ENCODE peak calls at places on chromosome 20, in ten cellular contexts. G, T, O, V, F, Z, E, J, S and A are unnamed samples.

GRCh38 chr20:50053790-50054547 is 59.0 kb downstream of the UBE2V1 start:
- DNase-seq in V (no peak), O (no peak), E (no peak), F (no peak), J (no peak), S (no peak), Z (no peak), G (no peak), T (no peak), A (no peak)

GRCh38 chr20:39851459-39851858 is 837.6 kb downstream of the MAFB start:
- DNase-seq in G (no peak), E (peak; percentile 88), O (no peak), V (no peak), J (no peak), T (no peak), S (no peak), F (no peak), Z (no peak), A (no peak)

GRCh38 chr20:44897133-44897532 is 11.6 kb downstream of the YWHAB start:
- DNase-seq in F (no peak), Z (no peak), O (no peak), S (no peak), T (no peak), G (no peak), E (no peak), V (no peak), J (no peak), A (no peak)

GRCh38 chr20:2759603-2760360 is 40.6 kb downstream of the CPXM1 start:
- DNase-seq in E (no peak), J (no peak), Z (no peak), F (peak; percentile 19), O (no peak), V (no peak), S (peak; percentile 60), T (no peak), G (no peak), A (no peak)

GRCh38 chr20:14918981-14919380 is 581.6 kb upstream of the FLRT3 start:
- DNase-seq in T (no peak), F (no peak), Z (no peak), E (no peak), J (no peak), V (no peak), G (no peak), O (no peak), S (no peak), A (no peak)

GRCh38 chr20:625360-625932 is 15.3 kb upstream of the TCF15 start:
- DNase-seq in S (no peak), T (no peak), E (no peak), Z (no peak), F (no peak), V (no peak), G (no peak), J (no peak), O (peak; percentile 91), A (no peak)

GRCh38 chr20:59044295-59044694 is 1.7 kb upstream of the PRELID3B start:
- DNase-seq in S (no peak), T (no peak), J (no peak), G (no peak), V (peak; percentile 5), F (no peak), O (no peak), Z (no peak), E (no peak), A (no peak)

GRCh38 chr20:3353646-3354045 is 53.8 kb downstream of the DNAAF9 start:
- DNase-seq in J (no peak), O (no peak), G (no peak), V (no peak), Z (no peak), S (no peak), T (no peak), F (no peak), E (no peak), A (no peak)

GRCh38 chr20:61990484-61990883 is 75.2 kb downstream of the TAF4 start:
- DNase-seq in T (no peak), V (no peak), J (no peak), O (no peak), F (no peak), E (no peak), G (no peak), S (no peak), Z (no peak), A (no peak)

GRCh38 chr20:33202451-33202850 is 14.7 kb upstream of the BPIFA3 start:
- DNase-seq in T (no peak), O (no peak), J (no peak), Z (no peak), V (no peak), S (no peak), E (no peak), F (no peak), G (no peak), A (no peak)

GRCh38 chr20:47711046-47711752 is 74.1 kb downstream of the SULF2 start:
- DNase-seq in V (no peak), J (no peak), Z (no peak), S (no peak), G (no peak), T (no peak), O (no peak), F (no peak), E (no peak), A (no peak)